ENCODE peak calls at places on chromosome 17, in four cellular contexts. X is H1, G is K562, E is IMR-90. B is an unnamed sample.

GRCh38 chr17:56815711-56816110 is 18.0 kb downstream of the C17orf67 start:
- DNase-seq in E (peak), X (no peak), G (no peak), B (no peak)

GRCh38 chr17:8248751-8249607 is at the start of gene PFAS:
- DNase-seq in X (peak), E (peak), G (peak), B (peak)

GRCh38 chr17:82889496-82890338 is 49.9 kb upstream of the ZNF750 start:
- DNase-seq in E (no peak), X (no peak), G (no peak), B (no peak)

GRCh38 chr17:49404371-49404770 is 10.3 kb downstream of the PHB1 start:
- DNase-seq in E (no peak), G (no peak), X (no peak), B (no peak)

GRCh38 chr17:62876063-62876462 is 67.9 kb upstream of the MARCHF10 start:
- DNase-seq in E (peak), G (no peak), X (no peak), B (no peak)

GRCh38 chr17:83201206-83202001 is 122.0 kb downstream of the METRNL start:
- DNase-seq in G (no peak), X (no peak), E (no peak), B (no peak)

GRCh38 chr17:8341456-8341855 is 1.8 kb downstream of the ODF4 start:
- DNase-seq in X (no peak), E (no peak), G (no peak), B (no peak)

GRCh38 chr17:32265192-32265895 is at the start of gene RHBDL3:
- DNase-seq in X (no peak), G (peak), E (no peak), B (no peak)

GRCh38 chr17:6830383-6830986 is 1.0 kb downstream of the TEKT1 start:
- DNase-seq in X (no peak), G (no peak), E (no peak), B (no peak)

GRCh38 chr17:50339381-50339780 is 6.5 kb upstream of the XYLT2 start:
- DNase-seq in G (no peak), E (no peak), X (no peak), B (no peak)

GRCh38 chr17:34249497-34249877 is 5.6 kb upstream of the CCL2 start:
- DNase-seq in X (no peak), G (no peak), E (no peak), B (no peak)

GRCh38 chr17:8557176-8557806 is 73.2 kb downstream of the MYH10 start:
- DNase-seq in G (no peak), E (no peak), X (no peak), B (no peak)

GRCh38 chr17:82844796-82845162 is 5.0 kb upstream of the ZNF750 start:
- DNase-seq in G (no peak), X (no peak), E (no peak), B (no peak)

GRCh38 chr17:74008196-74008595 is 195.3 kb upstream of the RPL38 start:
- DNase-seq in E (no peak), X (peak), G (no peak), B (no peak)

GRCh38 chr17:17874478-17874877 is 37.7 kb upstream of the SREBF1 start:
- DNase-seq in X (no peak), E (peak), G (no peak), B (no peak)

GRCh38 chr17:49984283-49984682 is 10.7 kb downstream of the DLX3 start:
- DNase-seq in X (no peak), G (no peak), E (no peak), B (no peak)

GRCh38 chr17:18084256-18084655 is 3.5 kb upstream of the DRG2 start:
- DNase-seq in E (no peak), G (no peak), X (no peak), B (no peak)

GRCh38 chr17:74499992-74500391 is 31.3 kb downstream of the CD300LB start:
- DNase-seq in E (no peak), X (no peak), G (no peak), B (no peak)

GRCh38 chr17:60167095-60167741 is 17.4 kb downstream of the CA4 start:
- DNase-seq in X (no peak), G (no peak), E (no peak), B (no peak)

GRCh38 chr17:39429600-39429999 is 21.5 kb downstream of the MED1 start:
- DNase-seq in E (no peak), G (no peak), X (no peak), B (no peak)

GRCh38 chr17:13572581-13572980 is 29.1 kb downstream of the HS3ST3A1 start:
- DNase-seq in E (no peak), X (no peak), G (no peak), B (no peak)

GRCh38 chr17:4953461-4953961 is 2.6 kb downstream of the ENO3 start:
- DNase-seq in G (no peak), X (no peak), E (peak), B (no peak)

GRCh38 chr17:18267927-18268711 is 7.7 kb downstream of the MIEF2 start:
- DNase-seq in X (no peak), E (peak), G (no peak), B (no peak)

GRCh38 chr17:49708515-49709161 is 874 bp upstream of the SLC35B1 start:
- DNase-seq in E (no peak), X (no peak), G (peak), B (no peak)

GRCh38 chr17:63973247-63973646 is 529 bp upstream of the SCN4A start:
- DNase-seq in X (no peak), E (no peak), G (no peak), B (no peak)

GRCh38 chr17:48636177-48637018 is 10.2 kb upstream of the HOXB9 start:
- DNase-seq in E (peak), G (peak), X (peak), B (no peak)

GRCh38 chr17:7002288-7003047 is 6.6 kb downstream of the ALOX12 start:
- DNase-seq in E (no peak), G (no peak), X (no peak), B (no peak)

GRCh38 chr17:33838281-33838680 is 416.8 kb upstream of the CCL2 start:
- DNase-seq in G (no peak), E (no peak), X (no peak), B (no peak)

GRCh38 chr17:27669850-27670249 is 38.9 kb downstream of the LGALS9 start:
- DNase-seq in E (no peak), X (no peak), G (no peak), B (no peak)

GRCh38 chr17:40951011-40951622 is 13.7 kb upstream of the KRT23 start:
- DNase-seq in X (no peak), G (no peak), E (no peak), B (no peak)

GRCh38 chr17:17839792-17840707 is 3.3 kb upstream of the SREBF1 start:
- DNase-seq in X (peak), E (peak), G (peak), B (no peak)

GRCh38 chr17:65496801-65497200 is 64.6 kb downstream of the AXIN2 start:
- DNase-seq in G (no peak), E (no peak), X (no peak), B (no peak)

GRCh38 chr17:9817086-9817485 is 4.8 kb downstream of the GSG1L2 start:
- DNase-seq in G (no peak), E (peak), X (peak), B (no peak)

GRCh38 chr17:4478318-4478830 is 20.3 kb upstream of the SPNS2 start:
- DNase-seq in G (no peak), X (no peak), E (no peak), B (no peak)

GRCh38 chr17:40514013-40514875 is 12.8 kb upstream of the TNS4 start:
- DNase-seq in E (no peak), G (no peak), X (no peak), B (no peak)

GRCh38 chr17:72594248-72594647 is 473.4 kb downstream of the SOX9 start:
- DNase-seq in E (no peak), G (no peak), X (no peak), B (no peak)

GRCh38 chr17:33377837-33378236 is 84.7 kb upstream of the ASIC2 start:
- DNase-seq in E (no peak), G (no peak), X (no peak), B (no peak)

GRCh38 chr17:59888145-59888750 is 4.5 kb downstream of the TUBD1 start:
- DNase-seq in G (no peak), E (no peak), X (no peak), B (no peak)

GRCh38 chr17:50173335-50173941 is 7.6 kb downstream of the SGCA start:
- DNase-seq in X (no peak), E (peak), G (no peak), B (no peak)

GRCh38 chr17:79987187-79987889 is 48.3 kb downstream of the TBC1D16 start:
- DNase-seq in G (no peak), E (no peak), X (no peak), B (no peak)

GRCh38 chr17:79987890-79988162 is 47.8 kb downstream of the TBC1D16 start:
- DNase-seq in X (no peak), E (no peak), G (no peak), B (no peak)

GRCh38 chr17:79986441-79987186 is 49.1 kb downstream of the TBC1D16 start:
- DNase-seq in X (no peak), E (peak), G (peak), B (no peak)

GRCh38 chr17:79989106-79989835 is 46.4 kb downstream of the TBC1D16 start:
- DNase-seq in E (no peak), X (no peak), G (no peak), B (no peak)

DNA sequence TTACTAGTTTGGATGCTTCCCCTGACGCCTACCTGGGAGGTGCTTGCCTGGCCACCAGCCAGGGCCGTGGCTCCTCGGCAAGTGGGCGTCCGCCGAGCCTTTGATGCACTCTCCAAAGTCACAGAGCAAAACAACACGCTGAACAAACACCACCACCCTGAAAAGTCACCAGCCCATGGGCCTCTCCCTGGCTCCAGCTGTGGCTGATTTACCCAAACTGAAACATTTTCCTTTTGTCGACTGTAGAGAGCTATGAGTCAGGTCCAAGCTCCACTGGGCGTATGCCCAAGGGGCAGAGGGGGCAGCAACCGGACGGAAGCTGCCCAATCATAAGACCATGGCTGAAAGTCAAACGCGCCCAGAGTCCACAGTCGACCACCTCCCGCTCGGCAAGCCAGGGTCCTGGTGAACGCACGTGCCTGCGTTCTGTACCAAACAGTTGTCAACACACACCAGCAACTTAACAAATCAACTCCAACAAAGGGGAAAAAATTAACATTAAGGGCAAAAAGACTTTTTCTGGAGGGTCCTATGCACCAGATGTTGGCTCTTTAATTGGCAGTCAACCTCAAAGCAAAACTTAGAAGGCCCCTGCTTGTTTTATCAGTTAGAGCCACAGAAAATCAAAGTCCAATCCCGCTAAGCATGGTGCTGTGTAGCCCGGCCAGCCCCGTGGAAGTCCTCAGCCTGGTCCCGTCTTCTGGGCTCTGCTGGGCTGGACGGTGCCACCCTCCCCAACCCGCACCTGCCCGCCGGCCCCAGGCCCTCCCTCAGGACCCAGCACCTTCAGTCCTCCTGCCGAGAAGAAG is 47.3 kb downstream of the TBC1D16 start:
- DNase-seq in E (peak), X (no peak), G (no peak), B (no peak)
- TF ChIP-seq CHD1 in E (no peak), X (no peak), G (no peak), B (no peak)

GRCh38 chr17:45341389-45342158 is 24.8 kb upstream of the MAP3K14 start:
- DNase-seq in E (peak), G (peak), X (no peak), B (no peak)
- TF ChIP-seq CHD1 in E (no peak), G (no peak), X (no peak), B (no peak)

GRCh38 chr17:42289863-42290165 is 1.5 kb downstream of the STAT5A start:
- DNase-seq in G (peak), E (no peak), X (no peak), B (no peak)
- TF ChIP-seq CHD1 in G (no peak), E (no peak), X (no peak), B (no peak)

GRCh38 chr17:30332057-30332542 is 1.8 kb downstream of the TMIGD1 start:
- DNase-seq in E (peak), X (no peak), G (no peak), B (peak)

GRCh38 chr17:30323262-30323894 is 10.5 kb downstream of the TMIGD1 start:
- DNase-seq in E (no peak), G (no peak), X (no peak), B (no peak)

GRCh38 chr17:30323895-30324319 is 9.9 kb downstream of the TMIGD1 start:
- DNase-seq in G (no peak), X (no peak), E (no peak), B (no peak)

GRCh38 chr17:30324723-30325122 is 9.1 kb downstream of the TMIGD1 start:
- DNase-seq in G (no peak), E (no peak), X (no peak), B (no peak)

DNA sequence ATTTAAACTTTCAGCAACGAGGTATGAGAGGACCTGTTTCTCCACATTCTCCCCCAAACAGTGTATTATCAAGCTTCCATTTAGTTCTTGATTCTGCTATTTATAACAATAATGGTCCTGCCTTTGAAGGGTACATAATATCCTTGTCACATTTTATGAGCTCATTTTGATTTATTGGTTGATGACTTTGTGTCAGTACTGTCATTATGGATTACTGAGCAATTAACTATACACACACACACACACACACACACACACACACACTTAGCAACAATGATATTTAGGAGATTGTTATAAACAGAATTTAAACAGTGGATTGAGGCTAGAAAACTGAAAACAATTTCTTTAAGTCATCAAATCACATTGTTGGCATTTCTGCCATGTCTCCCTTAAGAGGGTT is 7.0 kb downstream of the TMIGD1 start:
- DNase-seq in G (no peak), E (no peak), X (no peak), B (no peak)
- TF ChIP-seq CHD1 in G (no peak), E (no peak), X (no peak), B (no peak)

GRCh38 chr17:29116652-29117439 is 63.4 kb downstream of the MYO18A start:
- DNase-seq in X (peak), E (peak), G (peak), B (peak)

GRCh38 chr17:29114141-29114540 is 66.1 kb downstream of the MYO18A start:
- DNase-seq in G (no peak), E (no peak), X (no peak), B (no peak)

GRCh38 chr17:29115435-29115834 is 64.8 kb downstream of the MYO18A start:
- DNase-seq in X (no peak), E (no peak), G (no peak), B (no peak)

GRCh38 chr17:29117440-29117753 is 62.8 kb downstream of the MYO18A start:
- DNase-seq in E (no peak), G (no peak), X (no peak), B (no peak)

DNA sequence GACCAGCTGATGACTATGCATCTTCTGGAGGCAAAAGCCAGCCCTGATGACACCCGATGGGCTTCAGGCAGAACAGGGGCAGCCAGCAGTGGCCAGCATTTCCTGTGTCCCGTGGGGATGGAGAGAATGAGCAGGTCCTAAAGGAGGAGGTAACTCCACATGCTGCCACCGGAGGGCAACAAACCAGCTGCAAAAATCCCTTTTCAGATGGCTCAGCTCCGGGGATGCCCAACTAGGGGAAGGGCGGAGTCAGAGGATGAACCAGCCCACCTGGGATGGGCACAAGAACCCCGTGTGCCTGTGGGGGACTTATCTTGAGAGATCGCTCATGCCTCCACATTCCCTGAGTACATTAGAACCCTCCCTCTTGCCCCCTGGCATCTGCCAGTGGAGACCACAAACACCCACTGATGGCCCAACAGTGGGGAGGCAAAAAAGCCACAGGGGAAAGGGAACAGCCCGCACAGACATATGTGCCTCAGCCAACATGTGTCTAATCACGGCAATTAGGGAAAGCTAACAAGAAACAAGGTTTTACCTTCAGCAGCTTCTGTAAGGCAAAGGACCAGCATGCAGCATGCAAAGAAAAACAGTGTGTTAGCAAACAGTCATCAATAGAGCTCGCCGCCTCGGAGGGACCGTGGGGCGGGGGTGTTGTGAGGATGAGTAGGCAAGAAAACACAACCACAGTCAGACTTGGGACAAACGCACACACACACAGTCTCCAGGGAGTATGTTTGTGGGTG is 64.1 kb downstream of the MYO18A start:
- DNase-seq in E (peak), X (peak), G (peak), B (no peak)
- TF ChIP-seq CHD1 in E (no peak), X (no peak), G (no peak), B (no peak)

DNA sequence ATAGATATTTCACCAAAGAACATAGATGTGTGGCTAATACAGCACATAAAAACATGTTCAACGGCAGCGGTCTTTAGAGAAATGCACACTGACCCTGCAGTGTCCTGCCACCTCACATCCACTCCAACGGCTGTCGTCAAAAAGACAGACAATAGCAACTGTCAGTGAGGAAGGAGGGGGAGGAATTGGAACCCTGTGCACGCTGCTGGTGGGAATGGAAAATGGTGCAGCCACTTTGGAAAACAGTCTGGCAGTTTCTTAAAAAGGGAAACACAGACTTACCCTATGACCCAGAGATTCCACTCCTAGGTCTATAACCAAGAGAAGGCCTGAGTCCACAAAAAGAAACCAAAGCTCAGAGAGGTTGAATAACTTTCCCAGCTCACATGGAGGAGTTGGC is 7.7 kb downstream of the CEP295NL start:
- DNase-seq in E (no peak), G (no peak), X (no peak), B (no peak)
- TF ChIP-seq CHD1 in E (no peak), G (no peak), X (no peak), B (no peak)

GRCh38 chr17:57849163-57849873 is 526 bp downstream of the MRPS23 start:
- DNase-seq in G (no peak), X (no peak), E (no peak), B (no peak)
- TF ChIP-seq CHD1 in G (no peak), X (no peak), E (no peak), B (no peak)

GRCh38 chr17:45301674-45302073 is 15.1 kb downstream of the MAP3K14 start:
- DNase-seq in X (no peak), G (no peak), E (no peak), B (no peak)
- TF ChIP-seq CHD1 in X (no peak), G (no peak), E (no peak), B (no peak)

GRCh38 chr17:15659663-15660062 is 24.4 kb downstream of the TRIM16 start:
- DNase-seq in E (no peak), G (no peak), X (no peak), B (no peak)
- TF ChIP-seq CHD1 in E (no peak), G (no peak), X (no peak), B (no peak)